ENCODE peak calls at places on chromosomes 7 and 10, in six cellular contexts. A is ovary, Z is stomach, K is upper lobe of left lung, P is transverse colon, S is spleen. D is an unnamed sample.

GRCh38 chr7:34066411-34066810 is 161.1 kb downstream of the BMPER start:
- DNase-seq in A (no peak), S (no peak), P (no peak), K (no peak), Z (no peak), D (no peak)

GRCh38 chr10:94279835-94280709 is 82.7 kb downstream of the NOC3L start:
- DNase-seq in S (peak; percentile 86), K (peak; percentile 30), P (peak; percentile 46), Z (peak; percentile 32), A (no peak), D (no peak)

GRCh38 chr7:30040938-30041337 is 12.7 kb downstream of the PLEKHA8 start:
- DNase-seq in A (no peak), S (no peak), Z (no peak), P (no peak), K (no peak), D (no peak)

GRCh38 chr7:88147949-88148348 is 71.9 kb downstream of the SRI start:
- DNase-seq in P (no peak), S (no peak), A (no peak), K (no peak), Z (no peak), D (no peak)

GRCh38 chr7:1355568-1356340 is 103.5 kb downstream of the MICALL2 start:
- DNase-seq in P (peak; percentile 44), A (no peak), Z (no peak), K (no peak), S (peak; percentile 44), D (no peak)

GRCh38 chr10:60495357-60495756 is 105.7 kb upstream of the ANK3 start:
- DNase-seq in Z (no peak), S (no peak), P (no peak), K (no peak), A (no peak), D (no peak)

GRCh38 chr10:112789248-112789647 is 160.8 kb upstream of the TCF7L2 start:
- DNase-seq in S (no peak), A (no peak), Z (no peak), P (no peak), K (no peak), D (no peak)

GRCh38 chr10:8246548-8246947 is 192.1 kb downstream of the GATA3 start:
- DNase-seq in P (no peak), S (no peak), A (no peak), K (no peak), Z (no peak), D (no peak)

GRCh38 chr10:44858017-44858371 is 53.1 kb upstream of the TMEM72 start:
- DNase-seq in P (no peak), S (no peak), A (no peak), K (no peak), Z (no peak), D (no peak)

GRCh38 chr10:74418285-74418872 is 267.4 kb downstream of the ADK start:
- DNase-seq in P (no peak), Z (peak; percentile 36), K (no peak), S (no peak), A (no peak), D (no peak)

GRCh38 chr10:29908977-29909376 is 150.4 kb downstream of the JCAD start:
- DNase-seq in A (no peak), S (no peak), K (peak; percentile 35), P (no peak), Z (no peak), D (no peak)

GRCh38 chr10:21162948-21163347 is 265.8 kb upstream of the NEBL start:
- DNase-seq in S (no peak), A (no peak), P (no peak), K (no peak), Z (no peak), D (no peak)
- H3K27ac ChIP-seq in S (no peak overlapping the region), A (no peak overlapping the region), P (no peak overlapping the region), K (no peak overlapping the region), Z (no peak overlapping the region), D (no peak overlapping the region)

GRCh38 chr10:63699785-63700184 is 178.6 kb downstream of the REEP3 start:
- DNase-seq in P (no peak), K (no peak), Z (no peak), S (no peak), A (peak; percentile 36), D (no peak)

GRCh38 chr10:63692205-63692896 is 171.2 kb downstream of the REEP3 start:
- DNase-seq in Z (no peak), P (no peak), K (no peak), S (no peak), A (no peak), D (no peak)

GRCh38 chr10:63697956-63698814 is 177.0 kb downstream of the REEP3 start:
- DNase-seq in P (no peak), K (no peak), A (no peak), S (no peak), Z (no peak), D (no peak)

GRCh38 chr10:63698815-63699205 is 177.6 kb downstream of the REEP3 start:
- DNase-seq in P (no peak), A (no peak), Z (no peak), K (no peak), S (no peak), D (no peak)

DNA sequence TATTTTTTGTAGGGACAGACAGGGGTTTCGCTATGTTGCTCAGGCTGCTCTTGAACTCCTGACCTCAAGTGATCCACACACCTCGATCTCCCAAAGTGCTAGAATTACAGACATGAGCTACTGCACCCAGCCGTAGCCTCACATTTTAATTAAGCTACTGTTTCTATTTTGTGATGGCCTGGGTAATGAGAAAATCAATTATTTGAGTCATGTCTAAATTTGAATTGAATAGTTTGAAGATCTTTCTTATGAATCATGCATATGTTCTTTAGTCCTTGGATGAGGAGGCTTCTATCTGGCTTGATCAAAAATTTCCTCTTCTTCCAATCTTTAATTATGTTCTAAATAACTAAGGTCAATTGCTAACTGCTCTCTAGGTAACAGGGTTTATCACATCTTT is 175.0 kb downstream of the REEP3 start:
- DNase-seq in A (no peak), P (no peak), Z (no peak), K (no peak), S (no peak), D (no peak)
- TF ChIP-seq POLR2A in A (no peak), P (no peak), Z (no peak), K (no peak), S (no peak), D (no peak)

GRCh38 chr10:35390441-35390840 is 54.1 kb downstream of the CCNY start:
- DNase-seq in Z (no peak), K (no peak), P (no peak), A (no peak), S (no peak), D (no peak)
- H3K4me1 ChIP-seq in Z (peaks cover 54% of the 10 kb centered on the region), K (peaks cover 52% of the 10 kb centered on the region), P (no peaks in the 10 kb centered on the region), A (peaks cover 25% of the 10 kb centered on the region), S (peaks cover 38% of the 10 kb centered on the region), D (peaks cover 55% of the 10 kb centered on the region)

GRCh38 chr7:25804154-25804553 is 347.8 kb upstream of the NFE2L3 start:
- DNase-seq in K (no peak), S (no peak), A (no peak), P (no peak), Z (no peak), D (no peak)

GRCh38 chr7:25807212-25807611 is 344.8 kb upstream of the NFE2L3 start:
- DNase-seq in Z (no peak), S (no peak), P (no peak), A (no peak), K (no peak), D (no peak)

GRCh38 chr7:25802473-25802872 is 349.5 kb upstream of the NFE2L3 start:
- DNase-seq in A (no peak), S (no peak), K (no peak), P (no peak), Z (no peak), D (no peak)

GRCh38 chr7:25803117-25803887 is 348.7 kb upstream of the NFE2L3 start:
- DNase-seq in P (no peak), A (no peak), K (no peak), S (no peak), Z (no peak), D (no peak)

GRCh38 chr7:25805027-25805687 is 346.8 kb upstream of the NFE2L3 start:
- DNase-seq in P (no peak), S (no peak), Z (no peak), K (no peak), A (no peak), D (no peak)
- H3K27ac ChIP-seq in P (peak overlapping the region; percentile 59), S (no peak overlapping the region), Z (peak overlapping the region; percentile 6), K (no peak overlapping the region), A (no peak overlapping the region), D (no peak overlapping the region)

DNA sequence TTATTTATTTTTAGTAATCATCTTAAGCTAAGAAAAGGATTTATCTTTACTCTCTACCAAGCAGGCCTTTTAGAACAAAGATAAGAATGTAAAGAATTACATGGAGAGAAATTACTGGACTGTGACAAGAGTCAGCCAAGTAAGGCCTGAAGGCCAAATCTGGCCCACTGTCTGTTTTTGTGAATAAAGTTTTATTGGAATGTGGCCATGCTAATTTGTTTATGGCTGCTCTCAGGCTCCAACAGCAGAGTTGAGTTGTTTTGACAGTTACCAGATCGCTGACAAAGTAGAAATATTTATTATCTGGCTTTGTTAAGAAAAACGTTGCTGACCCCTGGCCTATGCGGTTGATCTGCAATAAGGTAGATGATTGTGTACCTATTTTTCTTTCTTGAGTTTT is 6.1 kb downstream of the ARID5B start:
- DNase-seq in S (no peak), K (no peak), Z (no peak), P (no peak), A (no peak), D (no peak)
- TF ChIP-seq POLR2A in S (no peak), K (no peak), Z (no peak), P (no peak), A (no peak), D (no peak)

DNA sequence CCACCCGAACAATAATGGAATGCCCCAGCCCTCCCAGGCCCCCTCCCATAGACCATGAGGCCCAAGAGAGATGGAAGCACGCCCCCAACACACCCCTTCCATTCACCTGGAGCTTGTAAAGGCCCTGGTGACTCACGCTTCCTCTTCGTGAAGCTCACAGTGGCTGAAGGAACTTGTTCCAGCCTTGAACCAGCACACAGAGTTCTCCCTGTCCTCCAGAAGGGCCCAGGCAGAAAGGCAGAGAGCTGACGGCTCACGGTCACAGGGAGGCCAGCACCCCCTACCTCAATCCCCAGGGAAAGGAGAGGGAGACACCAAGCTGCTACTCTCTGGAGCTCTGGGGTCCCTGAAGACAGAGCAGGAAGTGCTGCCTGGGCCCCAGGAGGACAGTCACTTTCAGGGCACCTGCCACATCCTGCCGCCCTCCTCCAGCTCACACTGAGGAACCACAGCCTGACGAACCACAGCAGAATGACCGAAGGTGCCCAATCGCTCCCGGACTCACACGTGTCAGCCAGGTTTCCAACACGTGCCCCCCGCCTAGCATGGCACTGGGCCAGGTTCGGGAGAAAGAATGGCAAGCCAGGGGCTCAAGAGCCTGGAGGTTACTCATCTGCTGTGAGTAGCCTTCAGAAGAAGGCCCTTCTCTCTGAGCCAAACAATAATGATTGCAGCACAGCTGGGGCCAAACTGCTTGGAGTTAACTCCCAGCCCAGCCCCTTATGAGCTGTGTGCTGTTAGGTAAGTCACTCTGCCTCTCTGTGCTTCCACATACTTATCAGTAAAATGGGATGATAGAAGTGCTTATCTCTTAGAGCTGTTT is 52.8 kb downstream of the DLG5 start:
- DNase-seq in K (peak; percentile 53), S (peak; percentile 88), P (peak; percentile 55), A (peak; percentile 64), Z (peak; percentile 50), D (no peak)
- H3K4me1 ChIP-seq in K (peaks cover 26% of the 10 kb centered on the region), S (peaks cover 45% of the 10 kb centered on the region), P (peaks cover 26% of the 10 kb centered on the region), A (peaks cover 33% of the 10 kb centered on the region), Z (peaks cover 34% of the 10 kb centered on the region), D (peaks cover 63% of the 10 kb centered on the region)

D was measured in gastrocnemius medialis.